ENCODE peak calls at places on chromosomes 4 and X, in ten cellular contexts. A is SJSA1, I is osteoblast, H is cardiac fibroblast, Y is choroid plexus epithelial cell, Z is dorsolateral prefrontal cortex, M is MM.1S, R is brain microvascular endothelial cell, X is lung, K is astrocyte of the cerebellum. D is an unnamed sample.

GRCh38 chrX:87846956-87847355 is 329.4 kb downstream of the KLHL4 start:
- DNase-seq in A (no peak), I (peak; percentile 55), H (no peak), Y (no peak), Z (no peak), M (no peak), R (no peak), X (no peak), K (no peak), D (no peak)

GRCh38 chr4:78693777-78694456 is 82.2 kb upstream of the BMP2K start:
- DNase-seq in A (no peak), I (no peak), H (peak; percentile 55), Y (peak; percentile 16), Z (no peak), M (no peak), R (no peak), X (no peak), K (no peak), D (no peak)

GRCh38 chrX:106378616-106379015 is 210.5 kb downstream of the PWWP3B start:
- DNase-seq in A (no peak), I (no peak), H (no peak), Y (no peak), Z (no peak), M (peak; percentile 49), R (no peak), X (no peak), K (no peak), D (no peak)

GRCh38 chr4:118889313-118889694 is 650 bp downstream of the SYNPO2 start:
- DNase-seq in A (no peak), I (no peak), H (no peak), Y (peak; percentile 10), Z (no peak), M (no peak), R (no peak), X (no peak), K (no peak), D (no peak)

GRCh38 chr4:115331241-115331640 is 217.8 kb upstream of the NDST4 start:
- DNase-seq in A (no peak), I (no peak), H (no peak), Y (no peak), Z (no peak), M (peak; percentile 48), R (no peak), X (no peak), K (no peak), D (no peak)

GRCh38 chr4:95045429-95045828 is 287.7 kb downstream of the BMPR1B start:
- DNase-seq in A (no peak), I (no peak), H (no peak), Y (peak; percentile 51), Z (no peak), M (no peak), R (no peak), X (no peak), K (no peak), D (no peak)

GRCh38 chrX:84258708-84259107 is 70.7 kb upstream of the RPS6KA6 start:
- DNase-seq in A (no peak), I (no peak), H (no peak), Y (no peak), Z (no peak), M (no peak), R (no peak), X (no peak), K (no peak), D (no peak)

GRCh38 chr4:26787461-26788340 is 72.9 kb upstream of the STIM2 start:
- DNase-seq in A (no peak), I (peak; percentile 82), H (peak; percentile 84), Y (peak; percentile 66), Z (no peak), M (no peak), R (peak; percentile 53), X (no peak), K (peak; percentile 46), D (peak; percentile 6)

GRCh38 chr4:1572521-1572920 is 111.6 kb downstream of the FAM53A start:
- DNase-seq in A (no peak), I (peak; percentile 93), H (no peak), Y (no peak), Z (no peak), M (no peak), R (no peak), X (no peak), K (no peak), D (no peak)

GRCh38 chr4:12050357-12050756 is 621.7 kb upstream of the HS3ST1 start:
- DNase-seq in A (no peak), I (no peak), H (no peak), Y (no peak), Z (no peak), M (no peak), R (no peak), X (no peak), K (no peak), D (no peak)

GRCh38 chr4:102553982-102554381 is 52.8 kb downstream of the NFKB1 start:
- DNase-seq in A (no peak), I (no peak), H (peak; percentile 48), Y (peak; percentile 34), Z (no peak), M (no peak), R (no peak), X (no peak), K (no peak), D (no peak)

GRCh38 chr4:153137168-153137567 is 67.1 kb upstream of the TRIM2 start:
- DNase-seq in A (peak; percentile 73), I (peak; percentile 95), H (peak; percentile 88), Y (peak; percentile 89), Z (no peak), M (no peak), R (peak; percentile 83), X (no peak), K (peak; percentile 86), D (no peak)

GRCh38 chr4:53991821-53992220 is 72.6 kb downstream of the CHIC2 start:
- DNase-seq in A (no peak), I (no peak), H (no peak), Y (no peak), Z (no peak), M (no peak), R (no peak), X (no peak), K (no peak), D (no peak)

GRCh38 chr4:183352546-183352945 is 30.3 kb upstream of the CLDN24 start:
- DNase-seq in A (no peak), I (no peak), H (no peak), Y (no peak), Z (no peak), M (no peak), R (no peak), X (no peak), K (no peak), D (no peak)

GRCh38 chr4:42371306-42372063 is 25.8 kb upstream of the SHISA3 start:
- DNase-seq in A (no peak), I (no peak), H (peak; percentile 83), Y (peak; percentile 70), Z (no peak), M (peak; percentile 59), R (peak; percentile 67), X (no peak), K (peak; percentile 60), D (peak; percentile 35)

GRCh38 chr4:138053601-138054322 is 188.4 kb downstream of the SLC7A11 start:
- DNase-seq in A (peak; percentile 74), I (peak; percentile 95), H (peak; percentile 91), Y (peak; percentile 95), Z (no peak), M (no peak), R (peak; percentile 93), X (no peak), K (peak; percentile 63), D (peak; percentile 38)
- H3K4me3 ChIP-seq in A (peak overlapping the region; percentile 11), I (peak overlapping the region; percentile 61), H (peak overlapping the region; percentile 22), Y (peak overlapping the region; percentile 24), Z (no peak overlapping the region), M (no peak overlapping the region), R (peak overlapping the region; percentile 22), X (no peak overlapping the region), K (no peak overlapping the region), D (no peak overlapping the region)

GRCh38 chrX:330726-331144 is 12.1 kb upstream of the GTPBP6 start:
- DNase-seq in A (no peak), I (no peak), H (no peak), Y (no peak), Z (peak; percentile 26), M (no peak), R (no peak), X (no peak), K (no peak), D (no peak)
- H3K4me3 ChIP-seq in A (no peak overlapping the region), I (no peak overlapping the region), H (no peak overlapping the region), Y (no peak overlapping the region), Z (no peak overlapping the region), M (no peak overlapping the region), R (no peak overlapping the region), X (no peak overlapping the region), K (no peak overlapping the region), D (no peak overlapping the region)

GRCh38 chrX:153967536-153968214 is 3.9 kb downstream of the HCFC1 start:
- DNase-seq in A (no peak), I (no peak), H (no peak), Y (no peak), Z (no peak), M (no peak), R (no peak), X (no peak), K (no peak), D (no peak)

GRCh38 chrX:153968754-153969124 is 2.9 kb downstream of the HCFC1 start:
- DNase-seq in A (no peak), I (no peak), H (no peak), Y (no peak), Z (no peak), M (peak; percentile 84), R (no peak), X (no peak), K (no peak), D (no peak)

GRCh38 chrX:153969125-153969903 is 2.3 kb downstream of the HCFC1 start:
- DNase-seq in A (no peak), I (no peak), H (no peak), Y (no peak), Z (no peak), M (no peak), R (no peak), X (no peak), K (no peak), D (no peak)

GRCh38 chrX:153966841-153967535 is 4.6 kb downstream of the HCFC1 start:
- DNase-seq in A (no peak), I (no peak), H (no peak), Y (no peak), Z (no peak), M (no peak), R (no peak), X (no peak), K (no peak), D (no peak)

DNA sequence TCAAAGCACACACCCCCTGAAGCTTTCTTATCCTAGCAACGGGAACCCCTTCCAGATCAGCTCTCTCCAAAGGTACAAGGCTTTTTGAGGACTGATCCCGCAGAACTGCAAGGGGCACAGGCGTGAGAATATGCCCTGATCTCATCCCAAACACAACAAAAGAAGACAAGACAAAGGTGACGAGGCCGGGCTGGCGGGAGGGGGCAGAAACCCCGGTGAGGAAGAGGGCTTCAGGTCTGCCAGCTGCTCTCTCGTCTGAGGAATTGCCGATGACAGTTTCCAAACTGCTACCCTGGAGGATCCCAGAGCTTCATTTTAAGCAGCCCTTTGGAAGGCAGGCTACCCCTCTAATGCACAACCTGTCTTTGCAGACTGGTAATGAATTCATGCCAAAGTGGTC is 3.4 kb downstream of the HCFC1 start:
- DNase-seq in A (no peak), I (no peak), H (no peak), Y (no peak), Z (no peak), M (no peak), R (no peak), X (no peak), K (no peak), D (no peak)
- H3K4me3 ChIP-seq in A (no peak overlapping the region), I (peak overlapping the region; percentile 99), H (peak overlapping the region; percentile 80), Y (peak overlapping the region; percentile 83), Z (peak overlapping the region; percentile 87), M (peak overlapping the region; percentile 94), R (no peak overlapping the region), X (no peak overlapping the region), K (peak overlapping the region; percentile 85), D (peak overlapping the region; percentile 83)

GRCh38 chrX:153792368-153792767 is 1.8 kb downstream of the IDH3G start:
- DNase-seq in A (no peak), I (no peak), H (no peak), Y (no peak), Z (no peak), M (no peak), R (no peak), X (no peak), K (no peak), D (no peak)
- H3K4me3 ChIP-seq in A (no peak overlapping the region), I (no peak overlapping the region), H (no peak overlapping the region), Y (no peak overlapping the region), Z (no peak overlapping the region), M (no peak overlapping the region), R (no peak overlapping the region), X (no peak overlapping the region), K (no peak overlapping the region), D (no peak overlapping the region)